ENCODE peak calls at places on chromosomes 11 and 22, in eight cellular contexts. B, E, Q, N, U, A, H and G are unnamed samples.

GRCh38 chr22:37101311-37102063 is 8.0 kb downstream of the TMPRSS6 start:
- DNase-seq in B (peak), E (no peak), Q (no peak), N (no peak), U (no peak), A (no peak), H (no peak), G (no peak)

GRCh38 chr11:119661226-119661625 is 67.8 kb downstream of the NECTIN1 start:
- DNase-seq in B (no peak), E (no peak), Q (no peak), N (no peak), U (no peak), A (no peak), H (no peak), G (no peak)

GRCh38 chr11:111358038-111359001 is 20.8 kb downstream of the POU2AF1 start:
- DNase-seq in B (no peak), E (no peak), Q (no peak), N (no peak), U (no peak), A (no peak), H (no peak), G (no peak)

GRCh38 chr11:35274909-35275807 is 136.2 kb downstream of the CD44 start:
- DNase-seq in B (peak), E (peak), Q (peak), N (peak), U (peak), A (no peak), H (no peak), G (peak)

GRCh38 chr11:134791102-134791501 is 379.1 kb upstream of the B3GAT1 start:
- DNase-seq in B (no peak), E (no peak), Q (no peak), N (no peak), U (no peak), A (no peak), H (no peak), G (no peak)

GRCh38 chr22:29784451-29785361 is 17.5 kb downstream of the UQCR10 start:
- DNase-seq in B (no peak), E (no peak), Q (peak), N (no peak), U (peak), A (peak), H (no peak), G (peak)

GRCh38 chr11:106012744-106013143 is 9.3 kb downstream of the MSANTD4 start:
- DNase-seq in B (no peak), E (no peak), Q (no peak), N (peak), U (no peak), A (peak), H (no peak), G (peak)

GRCh38 chr11:82899957-82900276 is 313 bp downstream of the PRCP start:
- DNase-seq in B (no peak), E (no peak), Q (no peak), N (no peak), U (no peak), A (no peak), H (no peak), G (no peak)

DNA sequence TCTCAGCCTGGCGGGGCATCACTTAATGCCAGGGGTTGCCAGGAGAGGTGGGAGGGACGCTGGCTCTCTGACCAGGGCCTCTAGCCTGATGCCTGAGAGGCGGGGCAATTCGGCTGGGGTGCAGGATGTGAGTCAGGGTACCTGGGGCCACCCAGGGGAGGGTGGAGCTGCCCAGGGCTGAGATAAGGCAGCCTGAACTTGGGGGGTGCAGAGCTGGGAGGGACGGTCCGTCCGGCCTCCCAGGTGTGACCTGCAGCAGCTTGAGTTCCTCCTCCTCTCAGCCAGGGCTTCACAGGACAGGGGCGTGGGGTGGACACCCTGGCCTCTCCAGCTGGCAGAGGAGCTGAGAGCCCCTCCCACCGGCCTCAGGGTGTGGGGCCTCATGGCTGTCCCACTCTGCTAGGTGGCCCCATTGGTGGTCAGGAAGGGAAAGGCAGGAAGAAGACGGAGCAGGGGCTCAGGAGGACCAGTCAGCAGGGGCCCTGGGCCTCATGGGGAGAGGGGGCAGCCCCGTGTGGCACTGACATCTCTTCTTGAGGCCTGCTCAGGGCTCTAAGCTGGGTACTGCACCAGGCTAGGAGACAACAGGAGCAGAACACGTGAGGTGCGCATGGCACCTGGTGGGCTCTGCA is 942 bp upstream of the RPS6KA4 start:
- DNase-seq in B (peak), E (no peak), Q (no peak), N (no peak), U (peak), A (no peak), H (no peak), G (peak)
- H3K4me3 ChIP-seq in B (peak), E (no peak), Q (no peak), N (no peak), U (peak), A (peak), H (peak), G (peak)

DNA sequence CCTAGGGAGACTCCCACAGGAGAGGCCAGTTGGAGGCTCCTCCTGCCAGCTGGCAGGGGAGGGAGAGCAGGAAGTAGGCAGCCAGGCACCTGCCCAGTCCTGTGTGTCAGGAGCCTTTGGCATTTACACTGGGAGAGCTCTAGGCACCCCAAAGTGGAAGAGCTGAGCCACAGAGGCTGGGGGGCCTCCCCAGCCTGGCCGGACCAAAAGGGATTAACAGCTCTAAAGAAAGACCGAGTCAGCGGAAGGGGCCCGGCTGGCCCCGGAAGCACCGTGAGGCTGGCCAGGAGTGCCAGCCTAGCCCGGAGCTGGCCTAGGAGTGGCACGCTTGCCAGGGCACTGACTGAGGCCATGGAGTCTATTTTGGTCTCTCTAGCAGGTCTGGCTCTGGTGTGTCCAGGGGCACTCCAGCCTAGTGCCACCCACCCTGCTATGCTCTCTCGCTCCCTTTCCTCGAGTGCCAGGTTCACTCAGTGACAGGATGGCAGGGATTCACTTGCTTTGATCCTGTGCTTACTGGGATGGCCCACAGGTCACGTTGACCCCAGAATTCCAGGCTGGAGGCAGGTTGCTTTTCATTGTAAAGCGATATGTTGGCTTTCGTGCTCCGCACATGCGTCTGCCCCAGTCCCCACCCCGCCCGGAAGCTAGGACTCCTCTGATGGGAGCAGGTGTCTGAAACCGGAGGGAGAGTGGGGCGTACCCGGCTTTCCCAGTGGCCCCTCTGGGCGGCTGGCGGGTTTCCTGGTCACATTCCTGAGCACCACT is 3.3 kb upstream of the KMT5B start:
- DNase-seq in B (peak), E (no peak), Q (no peak), N (no peak), U (no peak), A (no peak), H (no peak), G (peak)
- H3K4me3 ChIP-seq in B (no peak), E (no peak), Q (no peak), N (no peak), U (peak), A (no peak), H (no peak), G (no peak)

DNA sequence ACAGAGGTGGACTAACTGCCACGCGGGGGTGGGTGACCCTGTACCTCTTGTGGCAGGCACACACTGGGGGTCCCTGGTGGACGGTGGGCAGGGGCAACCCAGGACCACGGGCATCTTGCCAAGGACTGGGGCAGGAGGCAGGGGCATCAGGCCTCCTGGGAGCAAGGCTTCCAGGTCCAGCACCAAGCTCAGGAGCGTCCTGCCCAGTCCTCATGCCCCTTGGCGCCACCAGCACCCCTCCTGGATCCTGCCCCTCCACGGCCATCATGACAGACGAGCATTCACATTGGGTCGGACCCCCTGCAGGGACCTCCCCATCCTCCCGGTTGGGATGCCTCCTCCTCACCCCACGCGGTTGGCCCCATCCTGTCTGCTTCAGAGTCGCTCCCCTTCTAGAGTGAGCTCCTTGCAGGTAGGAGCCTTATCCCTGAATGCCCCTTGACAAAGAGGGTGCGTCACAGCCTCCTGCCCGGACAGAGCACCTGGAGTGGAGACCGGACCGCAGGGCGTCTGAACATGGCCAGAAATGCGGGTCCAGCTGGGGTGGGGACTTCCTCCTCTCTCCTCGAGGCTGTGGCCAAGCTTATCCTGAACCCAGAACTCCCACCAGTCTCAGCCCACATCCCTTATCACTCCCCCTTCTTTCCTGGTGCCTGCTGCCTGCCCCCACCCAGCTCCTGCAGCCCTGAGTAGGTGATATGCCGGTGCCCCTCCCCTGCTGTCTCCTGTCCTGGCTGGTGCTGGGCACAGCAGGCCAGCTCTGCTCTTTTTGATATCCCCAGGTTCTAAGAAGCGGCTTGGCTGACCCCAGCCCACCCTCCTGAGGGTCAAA is 40.3 kb downstream of the IGF2 start:
- DNase-seq in B (no peak), E (no peak), Q (no peak), N (no peak), U (no peak), A (no peak), H (no peak), G (no peak)
- H3K4me3 ChIP-seq in B (no peak), E (no peak), Q (no peak), N (no peak), U (no peak), A (no peak), H (no peak), G (no peak)

GRCh38 chr11:16979708-16980622 is 34.2 kb downstream of the PLEKHA7 start:
- DNase-seq in B (no peak), E (no peak), Q (no peak), N (peak), U (no peak), A (no peak), H (no peak), G (no peak)

GRCh38 chr11:16976360-16976759 is 37.9 kb downstream of the PLEKHA7 start:
- DNase-seq in B (no peak), E (no peak), Q (no peak), N (no peak), U (no peak), A (no peak), H (no peak), G (no peak)

GRCh38 chr11:16981651-16982194 is 32.5 kb downstream of the PLEKHA7 start:
- DNase-seq in B (no peak), E (peak), Q (no peak), N (peak), U (peak), A (peak), H (peak), G (no peak)

GRCh38 chr11:16977136-16978020 is 36.8 kb downstream of the PLEKHA7 start:
- DNase-seq in B (peak), E (no peak), Q (no peak), N (no peak), U (no peak), A (no peak), H (no peak), G (no peak)

DNA sequence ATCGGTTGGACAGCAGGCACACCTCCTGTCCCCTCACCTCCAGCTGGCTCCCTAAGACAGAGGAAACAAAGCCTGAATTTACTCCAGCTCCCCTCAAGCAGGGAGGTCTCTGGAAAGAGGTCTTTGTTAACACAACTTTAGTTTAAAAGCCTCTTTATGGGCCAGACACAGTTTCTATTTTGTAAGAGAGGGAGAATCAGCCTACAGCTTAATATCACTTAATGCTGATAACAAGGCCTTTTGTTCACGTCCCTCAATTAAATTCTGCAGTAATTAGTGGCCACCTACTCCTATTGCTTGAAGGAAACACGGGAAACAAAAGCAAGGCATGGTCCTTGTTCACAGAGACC is 36.2 kb downstream of the PLEKHA7 start:
- DNase-seq in B (no peak), E (no peak), Q (no peak), N (no peak), U (no peak), A (no peak), H (no peak), G (no peak)
- H3K4me3 ChIP-seq in B (no peak), E (no peak), Q (no peak), N (no peak), U (no peak), A (no peak), H (no peak), G (no peak)